ENCODE peak calls at places on chromosomes 3 and 15, in four cellular contexts. Z is WTC11, O is A549, P is SK-N-SH. R is an unnamed sample.

GRCh38 chr3:67418539-67419529 is 235.6 kb downstream of the SUCLG2 start:
- DNase-seq in O (no peak), Z (no peak), P (no peak), R (no peak)

GRCh38 chr3:186519021-186519658 is 25.0 kb downstream of the CRYGS start:
- DNase-seq in Z (no peak), P (no peak), O (no peak), R (peak)

GRCh38 chr3:188683032-188683491 is 488.7 kb upstream of the TPRG1 start:
- DNase-seq in O (no peak), P (no peak), Z (no peak), R (no peak)

GRCh38 chr15:75720787-75721461 is 8.3 kb upstream of the CSPG4 start:
- DNase-seq in O (peak), Z (peak), P (peak), R (peak)

GRCh38 chr15:63238796-63239195 is 38.6 kb upstream of the APH1B start:
- DNase-seq in Z (no peak), O (no peak), P (no peak), R (peak)

GRCh38 chr3:18809640-18810305 is 338.5 kb upstream of the KCNH8 start:
- DNase-seq in O (no peak), P (no peak), Z (no peak), R (peak)

GRCh38 chr3:94787734-94788133 is 724.9 kb downstream of the NSUN3 start:
- DNase-seq in O (no peak), Z (no peak), P (no peak), R (no peak)

GRCh38 chr3:98699132-98699531 is 64.0 kb upstream of the ST3GAL6 start:
- DNase-seq in P (no peak), Z (no peak), O (no peak), R (no peak)

GRCh38 chr15:66004618-66005262 is 135.4 kb downstream of the RAB11A start:
- DNase-seq in Z (peak), O (peak), P (no peak), R (peak)

GRCh38 chr3:139123377-139124095 is 78.8 kb upstream of the PRR23C start:
- DNase-seq in P (no peak), O (no peak), Z (no peak), R (peak)

GRCh38 chr15:64369078-64369607 is 12.1 kb downstream of the PCLAF start:
- DNase-seq in P (no peak), Z (no peak), O (no peak), R (no peak)

GRCh38 chr3:23611737-23612295 is 193.9 kb upstream of the UBE2E1 start:
- DNase-seq in Z (no peak), P (no peak), O (no peak), R (peak)

GRCh38 chr3:101077361-101078011 is 84.3 kb upstream of the ABI3BP start:
- DNase-seq in P (no peak), O (peak), Z (no peak), R (no peak)

GRCh38 chr15:100133001-100133400 is 208.8 kb downstream of the ADAMTS17 start:
- DNase-seq in P (no peak), O (no peak), Z (peak), R (no peak)

GRCh38 chr3:146966124-146966523 is 361.0 kb upstream of the PLSCR5 start:
- DNase-seq in P (no peak), O (no peak), Z (no peak), R (no peak)

GRCh38 chr15:52786436-52787122 is 3.6 kb downstream of the ONECUT1 start:
- DNase-seq in Z (peak), O (no peak), P (no peak), R (no peak)

GRCh38 chr3:42133500-42134298 is 42.5 kb downstream of the TRAK1 start:
- DNase-seq in P (no peak), Z (no peak), O (no peak), R (no peak)

GRCh38 chr15:75666823-75667501 is 19.2 kb downstream of the SNX33 start:
- DNase-seq in Z (no peak), O (peak), P (no peak), R (peak)

GRCh38 chr15:63601026-63601726 is 4.0 kb downstream of the FBXL22 start:
- DNase-seq in O (peak), Z (peak), P (peak), R (peak)

GRCh38 chr3:159560214-159561004 is 428.2 kb upstream of the IL12A start:
- DNase-seq in Z (peak), P (no peak), O (no peak), R (no peak)

GRCh38 chr3:8343058-8343457 is 158.6 kb upstream of the LMCD1 start:
- DNase-seq in P (no peak), Z (no peak), O (no peak), R (no peak)

GRCh38 chr3:113140876-113141275 is 70.5 kb upstream of the BOC start:
- DNase-seq in Z (no peak), P (no peak), O (no peak), R (peak)

GRCh38 chr3:138657508-138657907 is 48.9 kb downstream of the FAIM start:
- DNase-seq in O (no peak), P (no peak), Z (no peak), R (no peak)

GRCh38 chr3:55471522-55472280 is 15.4 kb downstream of the WNT5A start:
- DNase-seq in Z (no peak), O (no peak), P (no peak), R (no peak)

GRCh38 chr3:55526332-55527030 is 39.4 kb upstream of the WNT5A start:
- DNase-seq in O (no peak), Z (no peak), P (no peak), R (no peak)

GRCh38 chr15:71237456-71238188 is 122.4 kb downstream of the THSD4 start:
- DNase-seq in Z (no peak), O (peak), P (no peak), R (no peak)

GRCh38 chr15:88913017-88913849 is at the start of gene MFGE8:
- DNase-seq in P (peak), Z (peak), O (peak), R (peak)

GRCh38 chr3:31277582-31277981 is 255.1 kb upstream of the STT3B start:
- DNase-seq in Z (no peak), P (no peak), O (no peak), R (no peak)

GRCh38 chr3:78176869-78177268 is 1137.0 kb downstream of the ROBO2 start:
- DNase-seq in P (no peak), Z (no peak), O (no peak), R (no peak)

GRCh38 chr3:46479021-46479420 is 14.3 kb upstream of the LTF start:
- DNase-seq in P (no peak), O (no peak), Z (no peak), R (no peak)

GRCh38 chr3:169041677-169042171 is 621.8 kb downstream of the MECOM start:
- DNase-seq in P (peak), Z (no peak), O (peak), R (peak)

GRCh38 chr3:66994588-66994987 is 3.5 kb upstream of the KBTBD8 start:
- DNase-seq in P (no peak), Z (no peak), O (no peak), R (no peak)

GRCh38 chr15:47434641-47435040 is 282.7 kb upstream of the SEMA6D start:
- DNase-seq in O (no peak), Z (no peak), P (no peak), R (no peak)

GRCh38 chr3:44659434-44659833 is 10.9 kb downstream of the ZNF35 start:
- DNase-seq in O (no peak), P (no peak), Z (no peak), R (no peak)

GRCh38 chr3:147423601-147424324 is 14.6 kb downstream of the ZIC1 start:
- DNase-seq in P (no peak), Z (peak), O (no peak), R (no peak)

GRCh38 chr15:68210821-68211655 is 5.9 kb upstream of the CALML4 start:
- DNase-seq in P (peak), O (peak), Z (peak), R (peak)

GRCh38 chr3:97673357-97673997 is 91.1 kb upstream of the ARL6 start:
- DNase-seq in O (no peak), Z (no peak), P (no peak), R (no peak)

GRCh38 chr15:74613953-74614743 is 1.5 kb upstream of the CLK3 start:
- DNase-seq in P (peak), O (peak), Z (peak), R (no peak)

GRCh38 chr3:115141018-115141757 is 5.9 kb downstream of the ZBTB20 start:
- DNase-seq in O (no peak), Z (no peak), P (no peak), R (no peak)

GRCh38 chr3:115148142-115148790 is 1.2 kb upstream of the ZBTB20 start:
- DNase-seq in Z (no peak), O (no peak), P (no peak), R (peak)

GRCh38 chr3:115147329-115148141 is 447 bp upstream of the ZBTB20 start:
- DNase-seq in P (peak), Z (peak), O (peak), R (peak)

GRCh38 chr3:115146418-115147328 is at the start of gene ZBTB20:
- DNase-seq in Z (peak), P (peak), O (peak), R (peak)

DNA sequence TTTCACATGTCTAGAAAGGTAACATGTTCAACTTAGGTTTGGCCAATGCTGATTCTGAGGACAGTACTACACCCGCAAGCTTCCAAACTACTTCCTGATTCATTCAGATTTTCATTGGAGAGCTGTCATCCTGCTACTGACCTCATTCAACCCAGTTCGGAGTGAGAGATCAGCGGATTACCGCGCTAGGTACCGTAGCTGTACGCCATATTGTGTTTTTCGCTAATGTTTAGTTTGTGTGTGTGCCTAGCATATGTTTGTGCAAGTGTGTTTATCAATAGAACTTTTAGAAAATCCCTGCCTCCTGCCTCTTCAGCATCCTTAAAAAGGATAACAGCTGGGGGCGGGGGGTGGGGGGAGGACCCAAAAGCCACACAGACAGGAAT is 1.1 kb downstream of the ZBTB20 start:
- DNase-seq in O (peak), Z (no peak), P (peak), R (peak)
- TF ChIP-seq MAX in O (peak), Z (no peak), P (no peak), R (no peak)

GRCh38 chr3:126100688-126101301 is 16.9 kb upstream of the SLC41A3 start:
- DNase-seq in Z (no peak), P (peak), O (no peak), R (peak)
- TF ChIP-seq MAX in Z (no peak), P (no peak), O (no peak), R (peak)

GRCh38 chr3:194401346-194401745 is 2.3 kb upstream of the GP5 start:
- DNase-seq in P (no peak), Z (no peak), O (no peak), R (no peak)

GRCh38 chr3:194405756-194406155 is 6.7 kb upstream of the GP5 start:
- DNase-seq in P (no peak), O (no peak), Z (no peak), R (no peak)

GRCh38 chr3:194407423-194407822 is 8.4 kb upstream of the GP5 start:
- DNase-seq in P (no peak), O (no peak), Z (no peak), R (no peak)

GRCh38 chr3:194401815-194402461 is 2.9 kb upstream of the GP5 start:
- DNase-seq in P (no peak), O (no peak), Z (no peak), R (no peak)

DNA sequence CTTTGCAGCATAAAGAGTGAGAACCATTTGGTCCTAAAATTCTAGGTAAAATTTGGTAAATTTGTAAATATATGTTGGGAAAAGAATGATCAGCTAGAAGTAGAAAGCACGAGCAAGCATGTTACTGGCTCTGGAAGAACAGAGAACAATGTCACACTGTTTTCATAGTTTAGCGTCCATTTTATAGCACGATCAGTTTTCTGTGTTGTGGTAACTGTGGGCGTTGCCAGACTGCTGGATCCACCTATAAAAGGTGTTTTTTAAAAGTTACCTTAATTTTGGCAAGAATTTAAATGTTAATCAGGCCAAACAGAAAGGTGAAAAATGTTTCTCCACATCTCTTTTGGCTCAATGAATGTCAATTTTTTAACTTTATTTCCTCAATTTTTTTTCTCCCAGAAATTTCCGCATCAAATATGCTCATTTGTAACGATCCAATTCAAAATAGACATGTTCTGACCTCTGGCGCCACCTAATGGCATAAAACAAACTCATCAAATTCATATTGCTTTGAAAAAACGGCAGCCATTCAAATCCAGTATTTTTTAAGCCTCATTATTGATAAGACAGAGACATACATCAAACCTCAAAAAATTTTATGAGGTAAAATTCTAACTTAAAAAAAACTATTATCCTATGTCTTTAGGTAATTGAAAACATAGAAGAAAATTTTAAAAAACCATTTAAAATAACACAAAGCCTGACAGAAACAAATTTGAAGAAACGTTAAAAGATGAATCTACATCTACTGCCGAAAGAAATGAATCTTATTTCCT is 5.5 kb upstream of the GP5 start:
- DNase-seq in O (no peak), P (no peak), Z (no peak), R (peak)
- TF ChIP-seq MAX in O (no peak), P (no peak), Z (no peak), R (no peak)

GRCh38 chr3:50251220-50251619 is 15.2 kb downstream of the GNAI2 start:
- DNase-seq in O (no peak), P (no peak), Z (no peak), R (no peak)
- TF ChIP-seq MAX in O (no peak), P (no peak), Z (no peak), R (no peak)

GRCh38 chr3:185276415-185276814 is 22.6 kb upstream of the EHHADH start:
- DNase-seq in O (no peak), Z (no peak), P (no peak), R (no peak)
- TF ChIP-seq MAX in O (no peak), Z (no peak), P (no peak), R (no peak)

GRCh38 chr3:111890051-111890580 is 31.1 kb downstream of the PHLDB2 start:
- DNase-seq in O (no peak), Z (no peak), P (no peak), R (no peak)
- TF ChIP-seq MAX in O (no peak), Z (no peak), P (no peak), R (no peak)

DNA sequence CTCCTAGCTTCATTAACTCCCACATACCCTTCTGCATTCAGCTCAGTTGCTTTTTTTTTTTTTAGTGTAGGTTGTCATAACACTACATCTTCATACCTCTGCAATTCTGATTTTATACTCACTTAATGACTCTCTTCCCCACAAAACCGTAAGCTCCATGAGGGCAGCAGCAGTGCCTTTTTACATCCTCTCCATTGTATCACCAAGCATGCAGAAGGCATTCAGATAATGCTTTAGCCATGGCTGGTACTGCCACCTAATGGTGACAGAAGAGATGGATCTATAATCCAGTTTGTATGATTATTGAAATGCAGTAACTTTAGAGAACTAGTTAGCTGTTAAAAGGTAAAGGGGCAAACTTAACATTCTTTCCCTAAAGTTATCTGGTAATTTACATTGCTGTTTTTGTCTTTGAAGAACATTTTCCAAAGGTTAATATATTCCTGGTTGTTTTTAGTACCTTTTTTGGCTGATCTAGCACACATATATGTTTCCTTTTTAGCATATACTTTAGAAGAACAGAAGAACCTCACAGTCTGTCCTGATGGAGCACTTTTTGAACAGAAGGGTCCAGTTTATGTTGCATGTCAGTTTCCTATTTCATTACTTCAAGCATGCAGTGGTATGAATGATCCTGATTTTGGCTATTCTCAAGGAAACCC is 36.8 kb downstream of the ATP1B3 start:
- DNase-seq in O (peak), Z (no peak), P (peak), R (peak)
- TF ChIP-seq MAX in O (no peak), Z (no peak), P (no peak), R (no peak)

GRCh38 chr3:143848707-143849106 is 439 bp upstream of the SLC9A9 start:
- DNase-seq in P (no peak), O (no peak), Z (no peak), R (no peak)

GRCh38 chr3:143850877-143851276 is 2.6 kb upstream of the SLC9A9 start:
- DNase-seq in P (no peak), O (no peak), Z (no peak), R (no peak)

GRCh38 chr3:143849854-143850549 is 1.7 kb upstream of the SLC9A9 start:
- DNase-seq in Z (no peak), O (no peak), P (no peak), R (no peak)

GRCh38 chr3:143847787-143848631 is at the start of gene SLC9A9:
- DNase-seq in Z (peak), O (peak), P (no peak), R (peak)

GRCh38 chr3:143851331-143852017 is 3.2 kb upstream of the SLC9A9 start:
- DNase-seq in Z (no peak), P (no peak), O (no peak), R (no peak)
- TF ChIP-seq MAX in Z (no peak), P (no peak), O (no peak), R (no peak)

R was measured in NB4.